ENCODE peak calls at places on chromosomes 1 and 21, in ten cellular contexts. Y, R, V, B, L, S, I, X, A and Q are unnamed samples.

GRCh38 chr1:209590405-209590804 is 6.9 kb downstream of the CAMK1G start:
- DNase-seq in Y (no peak), R (no peak), V (no peak), B (no peak), L (no peak), S (no peak), I (no peak), X (peak), A (no peak), Q (no peak)

GRCh38 chr1:12597792-12598191 is 20.2 kb downstream of the DHRS3 start:
- DNase-seq in Y (no peak), R (no peak), V (no peak), B (no peak), L (no peak), S (no peak), I (no peak), X (no peak), A (no peak), Q (no peak)

GRCh38 chr21:44987301-44987885 is 47.6 kb downstream of the SLX9 start:
- DNase-seq in Y (no peak), R (no peak), V (no peak), B (no peak), L (no peak), S (no peak), I (no peak), X (no peak), A (no peak), Q (no peak)

GRCh38 chr1:198656500-198656932 is 17.7 kb downstream of the PTPRC start:
- DNase-seq in Y (peak), R (peak), V (peak), B (no peak), L (no peak), S (no peak), I (peak), X (no peak), A (peak), Q (no peak)

GRCh38 chr1:96515430-96515829 is 206.2 kb upstream of the PTBP2 start:
- DNase-seq in Y (no peak), R (no peak), V (no peak), B (no peak), L (no peak), S (no peak), I (peak), X (no peak), A (no peak), Q (no peak)

GRCh38 chr1:109863699-109864062 is 47.0 kb upstream of the CSF1 start:
- DNase-seq in Y (no peak), R (no peak), V (no peak), B (no peak), L (no peak), S (no peak), I (no peak), X (no peak), A (no peak), Q (no peak)

GRCh38 chr1:59432531-59433439 is 135.9 kb downstream of the FGGY start:
- DNase-seq in Y (no peak), R (no peak), V (no peak), B (no peak), L (no peak), S (no peak), I (peak), X (no peak), A (no peak), Q (no peak)

GRCh38 chr1:174815036-174815435 is 184.7 kb upstream of the CACYBP start:
- DNase-seq in Y (no peak), R (no peak), V (peak), B (peak), L (no peak), S (no peak), I (peak), X (peak), A (no peak), Q (no peak)

GRCh38 chr1:159000627-159001026 is 9.1 kb upstream of the IFI16 start:
- DNase-seq in Y (no peak), R (no peak), V (peak), B (peak), L (no peak), S (peak), I (no peak), X (peak), A (no peak), Q (peak)

GRCh38 chr1:29415156-29415830 is 179.0 kb downstream of the PTPRU start:
- DNase-seq in Y (no peak), R (no peak), V (peak), B (no peak), L (peak), S (peak), I (peak), X (no peak), A (no peak), Q (no peak)

GRCh38 chr1:41322835-41323234 is 38.4 kb upstream of the FOXO6 start:
- DNase-seq in Y (no peak), R (peak), V (peak), B (no peak), L (peak), S (peak), I (peak), X (peak), A (no peak), Q (no peak)

GRCh38 chr1:202706851-202707250 is 3.4 kb downstream of the SYT2 start:
- DNase-seq in Y (no peak), R (no peak), V (no peak), B (no peak), L (no peak), S (no peak), I (no peak), X (no peak), A (no peak), Q (no peak)

GRCh38 chr1:196142111-196142510 is 466.1 kb downstream of the KCNT2 start:
- DNase-seq in Y (no peak), R (no peak), V (no peak), B (no peak), L (no peak), S (no peak), I (no peak), X (no peak), A (no peak), Q (no peak)

GRCh38 chr1:168628807-168629206 is 52.4 kb downstream of the XCL1 start:
- DNase-seq in Y (no peak), R (no peak), V (peak), B (peak), L (no peak), S (no peak), I (no peak), X (no peak), A (no peak), Q (no peak)

GRCh38 chr1:229624906-229625871 is 733 bp downstream of the TAF5L start:
- DNase-seq in Y (no peak), R (peak), V (peak), B (no peak), L (peak), S (no peak), I (peak), X (peak), A (peak), Q (no peak)

GRCh38 chr1:89112871-89113613 is 12.9 kb downstream of the GBP2 start:
- DNase-seq in Y (no peak), R (no peak), V (no peak), B (no peak), L (no peak), S (no peak), I (no peak), X (no peak), A (no peak), Q (no peak)

GRCh38 chr1:221801773-221802516 is 60.1 kb upstream of the DUSP10 start:
- DNase-seq in Y (no peak), R (no peak), V (peak), B (no peak), L (no peak), S (no peak), I (no peak), X (no peak), A (no peak), Q (no peak)

GRCh38 chr21:33881689-33882440 is 33.7 kb downstream of the ATP5PO start:
- DNase-seq in Y (no peak), R (no peak), V (no peak), B (no peak), L (no peak), S (no peak), I (no peak), X (peak), A (no peak), Q (no peak)

GRCh38 chr1:9996624-9997582 is at the start of gene RBP7:
- DNase-seq in Y (no peak), R (peak), V (no peak), B (no peak), L (peak), S (no peak), I (no peak), X (no peak), A (no peak), Q (no peak)

GRCh38 chr1:62389531-62389930 is 47.3 kb upstream of the USP1 start:
- DNase-seq in Y (no peak), R (no peak), V (no peak), B (no peak), L (no peak), S (no peak), I (no peak), X (no peak), A (no peak), Q (no peak)

GRCh38 chr1:92995420-92996130 is 34.3 kb upstream of the DIPK1A start:
- DNase-seq in Y (no peak), R (no peak), V (no peak), B (no peak), L (no peak), S (no peak), I (no peak), X (no peak), A (no peak), Q (no peak)

GRCh38 chr1:198156111-198156744 is 570 bp upstream of the NEK7 start:
- DNase-seq in Y (peak), R (peak), V (peak), B (peak), L (peak), S (peak), I (peak), X (peak), A (no peak), Q (no peak)

GRCh38 chr1:221794079-221794670 is 52.3 kb upstream of the DUSP10 start:
- DNase-seq in Y (no peak), R (no peak), V (peak), B (no peak), L (no peak), S (peak), I (peak), X (no peak), A (no peak), Q (no peak)

GRCh38 chr21:41651396-41651795 is 115.5 kb downstream of the RIPK4 start:
- DNase-seq in Y (no peak), R (no peak), V (no peak), B (no peak), L (no peak), S (no peak), I (no peak), X (no peak), A (no peak), Q (no peak)

GRCh38 chr1:231420299-231420958 is 1.7 kb downstream of the EGLN1 start:
- DNase-seq in Y (no peak), R (no peak), V (no peak), B (no peak), L (no peak), S (no peak), I (peak), X (peak), A (no peak), Q (no peak)

GRCh38 chr1:209556159-209556690 is 27.3 kb upstream of the CAMK1G start:
- DNase-seq in Y (no peak), R (no peak), V (no peak), B (no peak), L (no peak), S (no peak), I (no peak), X (no peak), A (no peak), Q (no peak)

GRCh38 chr21:33339135-33339534 is 14.4 kb downstream of the IFNAR1 start:
- DNase-seq in Y (no peak), R (no peak), V (no peak), B (no peak), L (no peak), S (no peak), I (no peak), X (no peak), A (no peak), Q (no peak)

GRCh38 chr1:68346192-68346808 is 103.5 kb downstream of the RPE65 start:
- DNase-seq in Y (no peak), R (no peak), V (peak), B (no peak), L (no peak), S (peak), I (peak), X (peak), A (no peak), Q (no peak)